ENCODE peak calls at places on chromosomes 3 and 15, in four cellular contexts. One of them, this sample, is unnamed. For H3K4me1, the result is how much of the 10 kb centered on the place peaks cover.

GRCh38 chr3:156676467-156677119 is 2.2 kb downstream of the TIPARP start:
- DNase-seq in kidney: no peak
- DNase-seq in PC-3: peak
- DNase-seq in adrenal gland: no peak
- DNase-seq in this sample: no peak

GRCh38 chr3:129888739-129889138 is 4.8 kb downstream of the TMCC1 start:
- DNase-seq in adrenal gland: no peak
- DNase-seq in kidney: no peak
- DNase-seq in PC-3: peak
- DNase-seq in this sample: no peak

GRCh38 chr3:29249829-29250228 is 31.0 kb upstream of the RBMS3 start:
- DNase-seq in adrenal gland: no peak
- DNase-seq in PC-3: no peak
- DNase-seq in kidney: no peak
- DNase-seq in this sample: no peak

GRCh38 chr3:164687211-164687610 is 391.1 kb downstream of the SI start:
- DNase-seq in PC-3: no peak
- DNase-seq in adrenal gland: no peak
- DNase-seq in kidney: no peak
- DNase-seq in this sample: no peak

GRCh38 chr3:89889386-89889785 is 782.0 kb downstream of the EPHA3 start:
- DNase-seq in PC-3: no peak
- DNase-seq in kidney: no peak
- DNase-seq in adrenal gland: no peak
- DNase-seq in this sample: no peak

GRCh38 chr3:119326976-119327375 is 32.8 kb downstream of the ARHGAP31 start:
- DNase-seq in kidney: no peak
- DNase-seq in adrenal gland: no peak
- DNase-seq in PC-3: no peak
- DNase-seq in this sample: no peak

GRCh38 chr3:106628407-106628806 is 748.8 kb upstream of the CCDC54 start:
- DNase-seq in kidney: no peak
- DNase-seq in PC-3: peak
- DNase-seq in adrenal gland: no peak
- DNase-seq in this sample: no peak

GRCh38 chr3:139302084-139302800 is 41.6 kb upstream of the MRPS22 start:
- DNase-seq in kidney: no peak
- DNase-seq in adrenal gland: peak
- DNase-seq in PC-3: peak
- DNase-seq in this sample: no peak

GRCh38 chr3:35562141-35562540 is 77.2 kb upstream of the ARPP21 start:
- DNase-seq in adrenal gland: no peak
- DNase-seq in PC-3: no peak
- DNase-seq in kidney: no peak
- DNase-seq in this sample: no peak

GRCh38 chr15:76038512-76038911 is 21.3 kb upstream of the TMEM266 start:
- DNase-seq in kidney: no peak
- DNase-seq in PC-3: no peak
- DNase-seq in adrenal gland: no peak
- DNase-seq in this sample: no peak

GRCh38 chr3:149941946-149942345 is 28.7 kb downstream of the PFN2 start:
- DNase-seq in PC-3: no peak
- DNase-seq in kidney: no peak
- DNase-seq in adrenal gland: no peak
- DNase-seq in this sample: no peak

GRCh38 chr3:17420668-17421067 is 321.8 kb downstream of the TBC1D5 start:
- DNase-seq in kidney: no peak
- DNase-seq in PC-3: peak
- DNase-seq in adrenal gland: no peak
- DNase-seq in this sample: no peak

GRCh38 chr15:73997986-73998385 is 3.5 kb downstream of the PML start:
- DNase-seq in kidney: peak
- DNase-seq in adrenal gland: no peak
- DNase-seq in PC-3: no peak
- DNase-seq in this sample: no peak

GRCh38 chr15:85764649-85765277 is 30.0 kb downstream of the KLHL25 start:
- DNase-seq in kidney: no peak
- DNase-seq in adrenal gland: no peak
- DNase-seq in PC-3: no peak
- DNase-seq in this sample: no peak

GRCh38 chr15:96326551-96327154 is 3.8 kb upstream of the NR2F2 start:
- DNase-seq in PC-3: peak
- DNase-seq in adrenal gland: peak
- DNase-seq in kidney: peak
- DNase-seq in this sample: no peak

GRCh38 chr15:63458021-63458420 is 46.4 kb upstream of the USP3 start:
- DNase-seq in kidney: no peak
- DNase-seq in PC-3: no peak
- DNase-seq in adrenal gland: no peak
- DNase-seq in this sample: no peak
- H3K4me1 ChIP-seq in kidney: under half
- H3K4me1 ChIP-seq in PC-3: under half
- H3K4me1 ChIP-seq in adrenal gland: under half
- H3K4me1 ChIP-seq in this sample: under half

DNA sequence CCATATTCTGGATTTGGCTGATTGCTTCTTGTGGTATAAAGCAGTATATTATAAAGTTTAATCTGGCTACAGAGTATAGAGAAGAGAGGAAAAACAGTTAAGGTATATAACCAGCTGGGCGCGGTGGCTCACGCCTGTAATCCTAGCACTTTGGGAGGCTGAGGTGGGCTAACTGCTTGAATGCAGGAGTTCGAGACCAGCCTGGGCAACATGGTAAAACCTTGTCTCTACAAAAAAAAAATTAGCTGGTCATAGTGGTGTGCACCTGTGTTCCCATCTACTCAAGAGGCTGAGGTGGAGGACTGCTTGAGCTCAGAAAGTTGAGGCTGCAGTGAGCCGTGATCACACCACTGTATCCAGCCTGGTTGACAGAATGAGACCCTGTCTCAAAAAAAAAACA is 7.3 kb downstream of the SLC12A6 start:
- DNase-seq in kidney: no peak
- DNase-seq in adrenal gland: no peak
- DNase-seq in PC-3: no peak
- DNase-seq in this sample: no peak
- H3K4me1 ChIP-seq in kidney: under half
- H3K4me1 ChIP-seq in adrenal gland: under half
- H3K4me1 ChIP-seq in PC-3: under half
- H3K4me1 ChIP-seq in this sample: under half

GRCh38 chr3:78804251-78805037 is 963.4 kb downstream of the ROBO1 start:
- DNase-seq in kidney: no peak
- DNase-seq in adrenal gland: no peak
- DNase-seq in PC-3: no peak
- DNase-seq in this sample: no peak
- H3K4me1 ChIP-seq in kidney: under half
- H3K4me1 ChIP-seq in adrenal gland: under half
- H3K4me1 ChIP-seq in PC-3: under half
- H3K4me1 ChIP-seq in this sample: under half

GRCh38 chr3:159886050-159886449 is 102.6 kb upstream of the IL12A start:
- DNase-seq in PC-3: no peak
- DNase-seq in adrenal gland: no peak
- DNase-seq in kidney: no peak
- DNase-seq in this sample: no peak
- H3K4me1 ChIP-seq in PC-3: under half
- H3K4me1 ChIP-seq in adrenal gland: under half
- H3K4me1 ChIP-seq in kidney: under half
- H3K4me1 ChIP-seq in this sample: under half

DNA sequence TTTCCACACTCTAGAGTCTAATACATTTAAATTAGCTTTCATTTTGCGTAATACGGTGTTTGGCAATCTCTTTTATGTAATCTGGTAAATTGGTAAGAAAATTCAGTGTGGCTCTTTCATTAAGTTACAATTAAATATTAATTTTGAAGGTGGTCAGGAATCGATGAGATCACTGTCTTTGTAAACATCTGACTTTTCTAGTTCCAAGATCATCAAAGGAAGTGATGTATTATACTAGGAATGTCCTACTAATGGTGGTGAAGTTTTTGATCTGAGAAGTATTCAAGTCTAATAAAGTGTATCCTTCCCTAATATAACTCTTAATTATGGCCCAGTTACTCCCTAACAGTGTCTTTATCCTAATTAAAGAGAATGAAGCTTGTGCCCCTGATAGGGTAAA is 1.1 kb upstream of the UTS2B start:
- DNase-seq in PC-3: peak
- DNase-seq in kidney: no peak
- DNase-seq in adrenal gland: no peak
- DNase-seq in this sample: no peak
- H3K4me1 ChIP-seq in PC-3: half or more
- H3K4me1 ChIP-seq in kidney: under half
- H3K4me1 ChIP-seq in adrenal gland: half or more
- H3K4me1 ChIP-seq in this sample: under half

GRCh38 chr3:52754373-52754772 is 16.4 kb downstream of the NEK4 start:
- DNase-seq in adrenal gland: no peak
- DNase-seq in kidney: no peak
- DNase-seq in PC-3: no peak
- DNase-seq in this sample: no peak
- H3K4me1 ChIP-seq in adrenal gland: under half
- H3K4me1 ChIP-seq in kidney: under half
- H3K4me1 ChIP-seq in PC-3: under half
- H3K4me1 ChIP-seq in this sample: under half

GRCh38 chr3:15391007-15391406 is 36.3 kb downstream of the METTL6 start:
- DNase-seq in PC-3: no peak
- DNase-seq in adrenal gland: no peak
- DNase-seq in kidney: no peak
- DNase-seq in this sample: no peak
- H3K4me1 ChIP-seq in PC-3: under half
- H3K4me1 ChIP-seq in adrenal gland: under half
- H3K4me1 ChIP-seq in kidney: under half
- H3K4me1 ChIP-seq in this sample: under half